ENCODE peak calls at places on chromosomes 6 and 20, in six cellular contexts. S is K562, Z is A549, N is HepG2, C is GM12878, D is upper lobe of left lung. T is an unnamed sample.

GRCh38 chr20:2108498-2108897 is 6.9 kb downstream of the STK35 start:
- ATAC-seq in S (no peak), Z (no peak), N (no peak), C (peak; percentile 62), D (no peak), T (no peak)

GRCh38 chr6:15434263-15434662 is 188.4 kb downstream of the JARID2 start:
- ATAC-seq in S (peak; percentile 34), Z (no peak), N (no peak), C (peak; percentile 34), D (no peak), T (no peak)

GRCh38 chr6:101202975-101203374 is 190.5 kb upstream of the GRIK2 start:
- ATAC-seq in S (no peak), Z (no peak), N (no peak), C (no peak), D (no peak), T (no peak)

GRCh38 chr6:152353440-152353839 is 283.7 kb downstream of the SYNE1 start:
- ATAC-seq in S (no peak), Z (no peak), N (no peak), C (no peak), D (no peak), T (no peak)

GRCh38 chr6:146851837-146852236 is 253.1 kb downstream of the ADGB start:
- ATAC-seq in S (no peak), Z (no peak), N (no peak), C (no peak), D (no peak), T (no peak)

GRCh38 chr6:15444881-15445280 is 199.0 kb downstream of the JARID2 start:
- ATAC-seq in S (no peak), Z (peak; percentile 44), N (peak; percentile 56), C (peak; percentile 34), D (no peak), T (no peak)

GRCh38 chr6:170178266-170178560 is 112.7 kb downstream of the DLL1 start:
- ATAC-seq in S (no peak), Z (peak; percentile 37), N (no peak), C (no peak), D (no peak), T (no peak)

GRCh38 chr6:34556031-34556471 is at the start of gene SPDEF:
- ATAC-seq in S (no peak), Z (peak; percentile 74), N (peak; percentile 48), C (no peak), D (no peak), T (no peak)

GRCh38 chr6:80767808-80768207 is 661.3 kb downstream of the BCKDHB start:
- ATAC-seq in S (no peak), Z (no peak), N (no peak), C (no peak), D (no peak), T (peak; percentile 76)

GRCh38 chr20:11041396-11041795 is 367.6 kb upstream of the JAG1 start:
- ATAC-seq in S (no peak), Z (no peak), N (no peak), C (no peak), D (no peak), T (no peak)

GRCh38 chr20:48908661-48909316 is 12.7 kb upstream of the ARFGEF2 start:
- ATAC-seq in S (no peak), Z (no peak), N (no peak), C (no peak), D (no peak), T (no peak)

GRCh38 chr6:52420668-52421358 is 671 bp downstream of the EFHC1 start:
- ATAC-seq in S (peak; percentile 3), Z (peak; percentile 76), N (peak; percentile 84), C (peak; percentile 1), D (peak; percentile 5), T (no peak)

GRCh38 chr6:89257346-89257745 is 40.2 kb upstream of the GABRR1 start:
- ATAC-seq in S (no peak), Z (no peak), N (no peak), C (no peak), D (no peak), T (no peak)

GRCh38 chr6:37347177-37348145 is 6.3 kb upstream of the RNF8 start:
- ATAC-seq in S (no peak), Z (no peak), N (no peak), C (no peak), D (no peak), T (no peak)

GRCh38 chr6:15512126-15512525 is 150.7 kb downstream of the DTNBP1 start:
- ATAC-seq in S (peak; percentile 42), Z (peak; percentile 67), N (peak; percentile 70), C (peak; percentile 13), D (no peak), T (no peak)

GRCh38 chr6:143236151-143236788 is 175.6 kb downstream of the AIG1 start:
- ATAC-seq in S (no peak), Z (no peak), N (no peak), C (no peak), D (no peak), T (no peak)

GRCh38 chr6:15016813-15017212 is 229.1 kb upstream of the JARID2 start:
- ATAC-seq in S (no peak), Z (no peak), N (no peak), C (no peak), D (no peak), T (no peak)

GRCh38 chr6:101083533-101084172 is 202.5 kb upstream of the ASCC3 start:
- ATAC-seq in S (no peak), Z (peak; percentile 91), N (no peak), C (no peak), D (no peak), T (no peak)

GRCh38 chr6:47633141-47633540 is 65.2 kb upstream of the ADGRF4 start:
- ATAC-seq in S (peak; percentile 53), Z (peak; percentile 78), N (peak; percentile 39), C (peak; percentile 36), D (no peak), T (no peak)

GRCh38 chr20:58084966-58085365 is 143.5 kb downstream of the ANKRD60 start:
- ATAC-seq in S (no peak), Z (no peak), N (no peak), C (no peak), D (no peak), T (peak; percentile 41)

GRCh38 chr20:45053441-45054351 is 47.2 kb downstream of the KCNS1 start:
- ATAC-seq in S (no peak), Z (no peak), N (no peak), C (peak; percentile 9), D (no peak), T (no peak)

GRCh38 chr6:39088331-39088730 is 26.7 kb downstream of the SAYSD1 start:
- ATAC-seq in S (peak; percentile 92), Z (peak; percentile 83), N (peak; percentile 97), C (peak; percentile 72), D (no peak), T (peak; percentile 87)

GRCh38 chr6:11241793-11242201 is 9.3 kb upstream of the NEDD9 start:
- ATAC-seq in S (peak; percentile 99), Z (peak; percentile 42), N (peak; percentile 99), C (no peak), D (peak; percentile 96), T (peak; percentile 79)

GRCh38 chr6:143270026-143270425 is 180.5 kb downstream of the ADAT2 start:
- ATAC-seq in S (no peak), Z (no peak), N (no peak), C (no peak), D (no peak), T (no peak)

GRCh38 chr6:159212026-159212425 is 42.8 kb downstream of the FNDC1 start:
- ATAC-seq in S (no peak), Z (no peak), N (no peak), C (no peak), D (no peak), T (no peak)

GRCh38 chr20:51797357-51798025 is 4.8 kb downstream of the SALL4 start:
- ATAC-seq in S (no peak), Z (no peak), N (no peak), C (no peak), D (no peak), T (no peak)

GRCh38 chr20:37505263-37506165 is 15.5 kb upstream of the NNAT start:
- ATAC-seq in S (no peak), Z (no peak), N (peak; percentile 83), C (no peak), D (no peak), T (no peak)

GRCh38 chr20:22762576-22763256 is 178.3 kb upstream of the FOXA2 start:
- ATAC-seq in S (peak; percentile 47), Z (peak; percentile 55), N (peak; percentile 56), C (peak; percentile 23), D (no peak), T (no peak)

GRCh38 chr20:63089051-63089907 is 82.5 kb upstream of the BHLHE23 start:
- ATAC-seq in S (no peak), Z (no peak), N (no peak), C (no peak), D (no peak), T (no peak)

GRCh38 chr6:75205776-75206334 is at the start of gene COL12A1:
- ATAC-seq in S (no peak), Z (peak; percentile 77), N (peak; percentile 41), C (no peak), D (peak; percentile 82), T (peak; percentile 85)

GRCh38 chr6:3118353-3119039 is at the start of gene BPHL:
- ATAC-seq in S (peak; percentile 95), Z (peak; percentile 96), N (peak; percentile 89), C (peak; percentile 97), D (peak; percentile 99), T (peak; percentile 97)
- H3K4me1 ChIP-seq in S (peaks cover 8% of the 10 kb centered on the region), Z (peaks cover 9% of the 10 kb centered on the region), N (peaks cover 35% of the 10 kb centered on the region), C (peaks cover 6% of the 10 kb centered on the region), D (peaks cover 18% of the 10 kb centered on the region), T (no peaks in the 10 kb centered on the region)

GRCh38 chr6:92521553-92521952 is 897.8 kb downstream of the EPHA7 start:
- ATAC-seq in S (no peak), Z (no peak), N (no peak), C (no peak), D (no peak), T (no peak)
- TF ChIP-seq EP300 in S (no peak), Z (no peak), N (no peak), C (no peak), D (no peak), T (no peak)

GRCh38 chr20:23770384-23770783 is 19.6 kb upstream of the CST1 start:
- ATAC-seq in S (no peak), Z (no peak), N (no peak), C (no peak), D (no peak), T (no peak)

GRCh38 chr20:23763345-23763744 is 12.6 kb upstream of the CST1 start:
- ATAC-seq in S (no peak), Z (no peak), N (no peak), C (no peak), D (peak; percentile 45), T (no peak)

GRCh38 chr20:23766531-23766930 is 15.8 kb upstream of the CST1 start:
- ATAC-seq in S (no peak), Z (no peak), N (no peak), C (no peak), D (no peak), T (no peak)

DNA sequence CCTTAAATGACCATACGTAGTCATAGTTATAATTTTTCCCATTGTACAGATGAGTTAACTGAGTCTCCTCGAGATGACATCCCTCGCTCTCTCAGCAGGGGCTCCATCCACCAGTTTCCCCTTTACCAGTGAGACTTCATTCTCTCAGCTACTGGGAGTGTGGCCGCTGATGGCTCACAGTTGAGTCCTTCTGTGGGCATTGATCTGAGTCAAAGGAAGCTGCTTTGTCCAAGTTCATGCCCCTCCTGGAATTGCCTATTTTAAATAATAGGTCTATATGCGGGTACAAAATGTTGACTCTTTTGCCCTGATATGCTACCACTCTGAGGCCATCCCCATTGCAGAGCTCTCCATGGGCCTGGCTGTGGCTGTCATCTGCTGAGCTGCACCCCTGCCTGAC is 14.8 kb upstream of the CST1 start:
- ATAC-seq in S (no peak), Z (no peak), N (no peak), C (no peak), D (no peak), T (no peak)
- H3K4me1 ChIP-seq in S (no peaks in the 10 kb centered on the region), Z (no peaks in the 10 kb centered on the region), N (no peaks in the 10 kb centered on the region), C (no peaks in the 10 kb centered on the region), D (no peaks in the 10 kb centered on the region), T (no peaks in the 10 kb centered on the region)

GRCh38 chr6:13760948-13761347 is 49.3 kb upstream of the RANBP9 start:
- ATAC-seq in S (peak; percentile 17), Z (no peak), N (no peak), C (no peak), D (peak; percentile 79), T (peak; percentile 85)
- TF ChIP-seq EP300 in S (no peak), Z (no peak), N (no peak), C (no peak), D (no peak), T (no peak)